ENCODE peak calls at places on chromosome 9, in ten cellular contexts. H is stomach, R is heart left ventricle, A is right lobe of liver, X is right atrium auricular region, I is OCI-LY7, S is kidney, L is sigmoid colon, P is aorta, D is left ventricle myocardium inferior. B is an unnamed sample.

GRCh38 chr9:35611230-35611797 is 6.3 kb downstream of the TESK1 start:
- DNase-seq in I (peak), L (peak), R (peak), A (no peak), S (no peak), X (no peak), H (peak), D (peak), P (peak), B (peak)

GRCh38 chr9:75378036-75378435 is 289.7 kb downstream of the OSTF1 start:
- DNase-seq in R (peak), D (peak), X (peak), S (peak), H (no peak), I (no peak), P (peak), A (no peak), L (peak), B (peak)

GRCh38 chr9:13948037-13948436 is 365.9 kb downstream of the NFIB start:
- DNase-seq in D (no peak), I (no peak), A (no peak), L (no peak), P (no peak), X (no peak), S (no peak), R (no peak), H (no peak), B (no peak)

GRCh38 chr9:123119566-123119965 is 86.1 kb downstream of the GPR21 start:
- DNase-seq in I (no peak), P (no peak), X (no peak), S (no peak), L (no peak), R (peak), D (no peak), H (no peak), A (no peak), B (no peak)

GRCh38 chr9:132404228-132404881 is 2.3 kb downstream of the TTF1 start:
- DNase-seq in H (no peak), I (peak), X (no peak), P (no peak), R (no peak), A (no peak), L (no peak), S (no peak), D (no peak), B (no peak)

GRCh38 chr9:81410201-81410600 is 279.1 kb downstream of the TLE1 start:
- DNase-seq in S (no peak), R (no peak), I (no peak), H (no peak), P (no peak), D (no peak), L (no peak), A (no peak), X (no peak), B (peak)

GRCh38 chr9:130834371-130835311 is at the start of gene ABL1:
- DNase-seq in X (peak), P (peak), I (no peak), D (peak), L (peak), S (peak), H (peak), R (peak), A (peak), B (peak)

GRCh38 chr9:124770359-124771020 is 621 bp downstream of the NR6A1 start:
- DNase-seq in H (no peak), R (peak), D (no peak), I (peak), X (no peak), L (peak), S (peak), A (peak), P (peak), B (no peak)

GRCh38 chr9:22469928-22470544 is 23.4 kb downstream of the DMRTA1 start:
- DNase-seq in S (no peak), X (no peak), P (no peak), R (no peak), L (no peak), H (no peak), D (no peak), I (peak), A (no peak), B (peak)

DNA sequence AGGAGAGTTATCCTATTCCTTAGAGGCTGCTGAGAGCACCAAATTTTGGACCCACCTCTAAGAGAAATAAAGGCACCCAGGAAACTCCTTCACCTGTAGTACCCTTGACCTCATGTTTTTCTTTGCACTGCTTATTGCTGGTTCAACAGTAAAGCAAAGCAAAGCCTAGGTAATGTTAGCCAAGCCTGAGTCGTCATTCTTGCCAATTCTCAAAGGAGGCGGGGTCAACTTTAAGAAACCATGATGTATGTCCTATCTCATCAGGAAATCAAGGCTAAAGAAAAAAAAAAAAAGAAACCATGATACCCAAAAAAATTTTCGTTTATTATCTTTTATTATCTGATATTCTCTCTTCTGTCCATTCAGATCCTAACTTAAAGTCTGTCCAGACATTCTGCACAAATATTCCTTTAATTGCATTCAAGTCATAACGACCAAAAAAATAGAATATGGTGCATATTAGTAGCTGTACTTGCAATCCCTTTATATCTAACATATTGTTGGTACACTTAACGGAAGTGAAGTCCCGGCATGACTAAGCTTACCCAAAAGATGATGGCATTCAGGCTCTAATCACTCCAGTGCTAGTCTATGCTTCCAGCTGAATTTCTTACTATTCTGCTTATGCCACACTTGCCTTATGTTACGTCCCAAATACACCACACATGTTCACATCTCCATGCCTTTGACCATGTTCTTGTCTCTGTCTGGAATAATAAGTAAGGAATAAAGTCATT is 1.8 kb downstream of the AUH start:
- DNase-seq in D (no peak), S (no peak), H (no peak), L (no peak), A (no peak), I (no peak), X (no peak), R (no peak), P (no peak), B (peak)
- H3K27ac ChIP-seq in D (peak), S (no peak), H (no peak), L (no peak), A (no peak), I (no peak), X (no peak), R (no peak), P (no peak), B (peak)

GRCh38 chr9:109117856-109118801 is 1.6 kb downstream of the TMEM245 start:
- DNase-seq in A (peak), I (peak), D (no peak), H (no peak), R (no peak), P (no peak), S (peak), L (no peak), X (peak), B (peak)

GRCh38 chr9:109113239-109113638 is 6.5 kb downstream of the TMEM245 start:
- DNase-seq in H (no peak), A (no peak), D (no peak), R (no peak), I (no peak), L (no peak), S (no peak), P (no peak), X (no peak), B (no peak)

GRCh38 chr9:109113892-109114609 is 5.7 kb downstream of the TMEM245 start:
- DNase-seq in I (no peak), S (no peak), P (no peak), D (no peak), A (no peak), L (no peak), X (no peak), R (no peak), H (no peak), B (no peak)

GRCh38 chr9:109114670-109115069 is 5.1 kb downstream of the TMEM245 start:
- DNase-seq in H (no peak), L (no peak), X (no peak), R (no peak), P (no peak), A (no peak), S (no peak), I (no peak), D (no peak), B (peak)

DNA sequence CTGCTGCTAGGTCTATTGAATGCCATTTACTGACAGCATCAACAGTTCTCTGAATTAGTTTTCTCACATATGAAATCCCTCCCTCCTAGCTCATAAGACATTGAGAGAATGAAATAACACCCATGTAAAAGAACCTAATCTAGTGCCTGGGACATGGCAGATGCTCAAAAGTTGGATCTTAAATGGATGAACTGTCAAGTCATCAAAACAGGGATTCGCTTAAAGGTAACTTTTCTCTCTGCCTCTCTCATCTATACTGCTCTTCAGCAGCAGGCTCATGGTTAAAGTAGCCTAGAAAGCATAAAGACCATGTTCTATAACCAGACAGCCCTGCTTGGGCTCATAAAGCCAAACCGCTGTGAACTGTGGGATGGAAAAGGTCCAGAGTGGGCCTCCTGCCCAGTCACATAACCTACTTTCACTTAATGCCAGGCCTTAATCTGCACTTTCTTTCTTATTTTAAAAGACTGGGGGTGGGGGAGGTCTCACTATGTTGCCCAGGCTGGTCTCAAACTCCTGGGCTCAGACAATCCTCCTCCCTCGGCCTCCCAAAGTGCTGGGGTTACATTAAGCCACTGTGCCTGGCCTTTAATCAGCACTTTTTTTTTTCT is 3.7 kb downstream of the TMEM245 start:
- DNase-seq in S (no peak), I (no peak), A (peak), H (peak), X (no peak), L (peak), R (peak), P (peak), D (peak), B (no peak)
- H3K27ac ChIP-seq in S (peak), I (no peak), A (peak), H (no peak), X (peak), L (peak), R (no peak), P (no peak), D (peak), B (no peak)

GRCh38 chr9:129075996-129076639 is 4.8 kb upstream of the DOLPP1 start:
- DNase-seq in R (no peak), S (no peak), A (peak), P (no peak), D (no peak), L (no peak), H (peak), I (no peak), X (no peak), B (no peak)
- H3K27ac ChIP-seq in R (no peak), S (no peak), A (peak), P (no peak), D (no peak), L (no peak), H (peak), I (no peak), X (no peak), B (no peak)

GRCh38 chr9:121252104-121252851 is 15.7 kb upstream of the GSN start:
- DNase-seq in R (no peak), A (no peak), P (no peak), I (no peak), L (no peak), S (no peak), X (no peak), D (no peak), H (no peak), B (no peak)
- H3K27ac ChIP-seq in R (no peak), A (no peak), P (no peak), I (no peak), L (no peak), S (no peak), X (no peak), D (no peak), H (no peak), B (no peak)

DNA sequence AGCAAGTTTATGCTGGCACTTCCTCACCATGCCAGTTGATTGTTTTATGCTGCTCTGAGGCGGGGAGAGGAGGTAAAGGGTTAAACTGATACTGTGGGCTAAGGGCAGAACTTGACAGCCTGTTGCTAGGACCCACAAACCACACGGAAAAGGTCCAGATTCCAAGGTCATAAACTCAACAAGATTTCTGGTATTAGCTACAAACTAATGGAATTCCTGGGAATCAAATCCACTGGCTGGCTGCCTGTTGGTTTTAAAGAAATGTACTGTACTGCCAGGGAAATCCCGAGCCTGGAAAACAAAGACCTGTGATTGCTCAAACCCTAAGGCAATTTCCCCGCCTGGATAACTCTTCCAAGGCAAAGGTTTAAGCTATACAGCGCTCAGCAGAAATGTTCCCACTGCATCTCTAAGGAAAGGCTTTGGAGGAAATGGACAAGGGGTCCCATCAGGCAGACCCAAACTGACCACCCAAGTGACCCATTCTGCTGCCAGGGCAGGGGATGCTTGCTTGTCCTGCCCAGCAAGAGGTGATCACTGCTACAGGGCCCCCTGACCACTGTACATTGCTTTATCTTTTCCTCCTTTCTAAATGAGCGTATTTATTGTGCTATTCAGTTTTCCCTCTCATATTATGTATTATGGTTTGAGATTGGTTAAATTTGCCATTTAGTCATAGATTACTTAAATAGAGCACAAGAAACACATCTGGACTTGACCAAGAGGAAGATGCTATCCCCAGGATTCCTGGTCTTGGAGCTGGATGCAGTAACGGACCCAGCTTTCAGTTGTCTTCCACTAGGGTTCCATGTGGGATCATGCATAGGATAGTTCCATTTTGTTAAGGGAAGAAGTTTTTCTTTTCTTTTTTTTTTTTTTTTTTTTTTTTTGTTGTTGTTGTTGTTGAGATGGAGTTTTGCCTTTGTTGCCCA is 124.3 kb downstream of the SUSD1 start:
- DNase-seq in R (peak), H (peak), S (no peak), D (no peak), A (peak), I (no peak), X (peak), P (peak), L (peak), B (peak)
- H3K27ac ChIP-seq in R (peak), H (peak), S (peak), D (peak), A (peak), I (no peak), X (peak), P (no peak), L (peak), B (peak)

GRCh38 chr9:70470050-70471015 is 55.9 kb upstream of the KLF9 start:
- DNase-seq in R (peak), L (no peak), H (peak), S (no peak), P (no peak), A (peak), D (peak), X (peak), I (no peak), B (peak)
- H3K27ac ChIP-seq in R (peak), L (peak), H (peak), S (peak), P (no peak), A (peak), D (peak), X (peak), I (no peak), B (peak)

GRCh38 chr9:33151007-33151557 is 16.1 kb downstream of the B4GALT1 start:
- DNase-seq in X (peak), H (no peak), S (no peak), A (peak), L (peak), P (no peak), I (no peak), R (peak), D (peak), B (peak)
- H3K27ac ChIP-seq in X (peak), H (peak), S (peak), A (no peak), L (peak), P (peak), I (no peak), R (peak), D (peak), B (peak)

GRCh38 chr9:136620441-136621018 is 42.2 kb upstream of the EGFL7 start:
- DNase-seq in L (no peak), D (peak), I (no peak), H (no peak), P (no peak), R (no peak), A (no peak), X (no peak), S (no peak), B (no peak)

GRCh38 chr9:136623016-136623848 is 39.5 kb upstream of the EGFL7 start:
- DNase-seq in A (peak), S (no peak), D (no peak), P (no peak), I (no peak), X (no peak), L (no peak), R (no peak), H (no peak), B (no peak)

GRCh38 chr9:136621019-136621733 is 41.5 kb upstream of the EGFL7 start:
- DNase-seq in I (no peak), P (no peak), A (no peak), R (no peak), X (no peak), L (no peak), H (no peak), D (peak), S (no peak), B (no peak)

GRCh38 chr9:136622538-136622948 is 40.2 kb upstream of the EGFL7 start:
- DNase-seq in D (peak), S (no peak), P (no peak), I (no peak), X (no peak), R (no peak), H (no peak), A (no peak), L (no peak), B (no peak)

DNA sequence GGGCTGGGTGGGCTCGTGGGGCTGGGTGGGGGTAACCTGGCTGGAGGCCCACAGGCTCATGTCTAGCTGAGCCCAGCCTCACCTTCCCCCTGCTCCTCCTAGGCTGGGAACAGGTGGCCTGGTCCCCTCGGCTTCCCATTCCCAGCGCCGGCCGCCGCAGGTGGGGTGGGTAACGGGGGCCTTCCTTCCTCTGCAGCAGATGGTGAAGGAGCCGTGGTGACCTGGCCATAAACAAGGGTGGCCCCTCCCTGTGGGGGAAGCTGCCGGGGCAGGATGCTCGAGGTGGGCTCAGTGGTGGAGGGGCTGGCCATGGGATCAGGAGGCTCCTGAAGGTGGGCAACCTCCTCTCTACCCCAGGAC is 41.0 kb upstream of the EGFL7 start:
- DNase-seq in A (no peak), D (no peak), H (no peak), X (no peak), R (no peak), L (no peak), I (no peak), P (no peak), S (no peak), B (no peak)
- H3K27ac ChIP-seq in A (no peak), D (no peak), H (no peak), X (no peak), R (no peak), L (no peak), I (no peak), P (no peak), S (no peak), B (no peak)

B was measured in GM23248.